ENCODE peak calls at places on chromosomes 7 and 10, in six cellular contexts. One of them, this sample, is unnamed.

GRCh38 chr7:29416906-29417305 is 146.7 kb upstream of the PRR15 start:
- DNase-seq in GM23248: no peak
- DNase-seq in MM.1S: no peak
- DNase-seq in SK-N-SH: no peak
- DNase-seq in GM23338: peak
- DNase-seq in OCI-LY7: no peak
- DNase-seq in this sample: no peak

GRCh38 chr7:44244282-44244681 is 43.5 kb downstream of the YKT6 start:
- DNase-seq in GM23248: peak
- DNase-seq in MM.1S: peak
- DNase-seq in SK-N-SH: peak
- DNase-seq in GM23338: peak
- DNase-seq in OCI-LY7: peak
- DNase-seq in this sample: peak

GRCh38 chr10:90665905-90666662 is 191.8 kb downstream of the HTR7 start:
- DNase-seq in GM23248: no peak
- DNase-seq in MM.1S: no peak
- DNase-seq in SK-N-SH: no peak
- DNase-seq in GM23338: peak
- DNase-seq in OCI-LY7: no peak
- DNase-seq in this sample: peak

GRCh38 chr10:127254276-127254675 is 57.9 kb upstream of the INSYN2A start:
- DNase-seq in GM23248: no peak
- DNase-seq in MM.1S: no peak
- DNase-seq in SK-N-SH: no peak
- DNase-seq in GM23338: no peak
- DNase-seq in OCI-LY7: no peak
- DNase-seq in this sample: no peak

GRCh38 chr7:114922151-114922651 is 307 bp downstream of the MDFIC start:
- DNase-seq in GM23248: peak
- DNase-seq in MM.1S: peak
- DNase-seq in SK-N-SH: peak
- DNase-seq in GM23338: peak
- DNase-seq in OCI-LY7: no peak
- DNase-seq in this sample: peak

GRCh38 chr7:14137676-14138075 is 148.2 kb upstream of the ETV1 start:
- DNase-seq in GM23248: peak
- DNase-seq in MM.1S: no peak
- DNase-seq in SK-N-SH: no peak
- DNase-seq in GM23338: no peak
- DNase-seq in OCI-LY7: no peak
- DNase-seq in this sample: no peak

GRCh38 chr7:48832303-48832845 is 92.0 kb upstream of the CDC14C start:
- DNase-seq in GM23248: no peak
- DNase-seq in MM.1S: no peak
- DNase-seq in SK-N-SH: no peak
- DNase-seq in GM23338: no peak
- DNase-seq in OCI-LY7: no peak
- DNase-seq in this sample: no peak

GRCh38 chr10:4354382-4354812 is 471.6 kb upstream of the AKR1E2 start:
- DNase-seq in GM23248: peak
- DNase-seq in MM.1S: no peak
- DNase-seq in SK-N-SH: no peak
- DNase-seq in GM23338: no peak
- DNase-seq in OCI-LY7: no peak
- DNase-seq in this sample: no peak

GRCh38 chr7:5656233-5656632 is 125.2 kb downstream of the RNF216 start:
- DNase-seq in GM23248: no peak
- DNase-seq in MM.1S: no peak
- DNase-seq in SK-N-SH: no peak
- DNase-seq in GM23338: no peak
- DNase-seq in OCI-LY7: no peak
- DNase-seq in this sample: no peak

GRCh38 chr7:103985565-103986126 is 3.8 kb downstream of the RELN start:
- DNase-seq in GM23248: no peak
- DNase-seq in MM.1S: no peak
- DNase-seq in SK-N-SH: no peak
- DNase-seq in GM23338: no peak
- DNase-seq in OCI-LY7: no peak
- DNase-seq in this sample: no peak

GRCh38 chr7:4200546-4201094 is 481.5 kb upstream of the FOXK1 start:
- DNase-seq in GM23248: no peak
- DNase-seq in MM.1S: no peak
- DNase-seq in SK-N-SH: no peak
- DNase-seq in GM23338: no peak
- DNase-seq in OCI-LY7: no peak
- DNase-seq in this sample: no peak

GRCh38 chr10:122637371-122637770 is 62.3 kb downstream of the C10orf120 start:
- DNase-seq in GM23248: no peak
- DNase-seq in MM.1S: no peak
- DNase-seq in SK-N-SH: peak
- DNase-seq in GM23338: no peak
- DNase-seq in OCI-LY7: no peak
- DNase-seq in this sample: no peak

GRCh38 chr10:118256209-118256608 is 85.9 kb downstream of the FAM204A start:
- DNase-seq in GM23248: no peak
- DNase-seq in MM.1S: no peak
- DNase-seq in SK-N-SH: no peak
- DNase-seq in GM23338: no peak
- DNase-seq in OCI-LY7: no peak
- DNase-seq in this sample: no peak

GRCh38 chr7:36115448-36116321 is 37.4 kb upstream of the EEPD1 start:
- DNase-seq in GM23248: peak
- DNase-seq in MM.1S: no peak
- DNase-seq in SK-N-SH: peak
- DNase-seq in GM23338: no peak
- DNase-seq in OCI-LY7: no peak
- DNase-seq in this sample: no peak

GRCh38 chr7:36182854-36183604 is 30.0 kb downstream of the EEPD1 start:
- DNase-seq in GM23248: no peak
- DNase-seq in MM.1S: no peak
- DNase-seq in SK-N-SH: no peak
- DNase-seq in GM23338: no peak
- DNase-seq in OCI-LY7: no peak
- DNase-seq in this sample: peak

GRCh38 chr10:70492786-70493659 is 14.5 kb downstream of the PALD1 start:
- DNase-seq in GM23248: peak
- DNase-seq in MM.1S: no peak
- DNase-seq in SK-N-SH: no peak
- DNase-seq in GM23338: no peak
- DNase-seq in OCI-LY7: peak
- DNase-seq in this sample: no peak

GRCh38 chr10:122662231-122662630 is 37.4 kb downstream of the C10orf120 start:
- DNase-seq in GM23248: no peak
- DNase-seq in MM.1S: no peak
- DNase-seq in SK-N-SH: no peak
- DNase-seq in GM23338: no peak
- DNase-seq in OCI-LY7: no peak
- DNase-seq in this sample: no peak

GRCh38 chr7:121372376-121373024 is 23.6 kb downstream of the FAM3C start:
- DNase-seq in GM23248: peak
- DNase-seq in MM.1S: peak
- DNase-seq in SK-N-SH: no peak
- DNase-seq in GM23338: no peak
- DNase-seq in OCI-LY7: peak
- DNase-seq in this sample: no peak

GRCh38 chr10:46548781-46549090 is 7.7 kb downstream of the GPRIN2 start:
- DNase-seq in GM23248: no peak
- DNase-seq in MM.1S: no peak
- DNase-seq in SK-N-SH: no peak
- DNase-seq in GM23338: no peak
- DNase-seq in OCI-LY7: no peak
- DNase-seq in this sample: no peak

GRCh38 chr10:79137826-79138225 is 69.1 kb downstream of the ZMIZ1 start:
- DNase-seq in GM23248: no peak
- DNase-seq in MM.1S: peak
- DNase-seq in SK-N-SH: no peak
- DNase-seq in GM23338: no peak
- DNase-seq in OCI-LY7: peak
- DNase-seq in this sample: no peak

GRCh38 chr10:91635401-91636400 is 2.8 kb upstream of the PPP1R3C start:
- DNase-seq in GM23248: peak
- DNase-seq in MM.1S: peak
- DNase-seq in SK-N-SH: peak
- DNase-seq in GM23338: peak
- DNase-seq in OCI-LY7: peak
- DNase-seq in this sample: peak

GRCh38 chr7:26743205-26743604 is 121.2 kb downstream of the SKAP2 start:
- DNase-seq in GM23248: no peak
- DNase-seq in MM.1S: no peak
- DNase-seq in SK-N-SH: no peak
- DNase-seq in GM23338: no peak
- DNase-seq in OCI-LY7: no peak
- DNase-seq in this sample: no peak

GRCh38 chr7:51369746-51370145 is 53.1 kb upstream of the COBL start:
- DNase-seq in GM23248: peak
- DNase-seq in MM.1S: peak
- DNase-seq in SK-N-SH: no peak
- DNase-seq in GM23338: peak
- DNase-seq in OCI-LY7: peak
- DNase-seq in this sample: peak

GRCh38 chr7:46115410-46115809 is 194.3 kb upstream of the IGFBP3 start:
- DNase-seq in GM23248: peak
- DNase-seq in MM.1S: no peak
- DNase-seq in SK-N-SH: no peak
- DNase-seq in GM23338: no peak
- DNase-seq in OCI-LY7: no peak
- DNase-seq in this sample: no peak

GRCh38 chr10:45581497-45582385 is 90.8 kb downstream of the ZFAND4 start:
- DNase-seq in GM23248: peak
- DNase-seq in MM.1S: no peak
- DNase-seq in SK-N-SH: no peak
- DNase-seq in GM23338: no peak
- DNase-seq in OCI-LY7: no peak
- DNase-seq in this sample: no peak

GRCh38 chr7:141071260-141071854 is 2.5 kb upstream of the TMEM178B start:
- DNase-seq in GM23248: peak
- DNase-seq in MM.1S: peak
- DNase-seq in SK-N-SH: peak
- DNase-seq in GM23338: peak
- DNase-seq in OCI-LY7: peak
- DNase-seq in this sample: peak

GRCh38 chr7:149719050-149719899 is 54.1 kb downstream of the ZNF467 start:
- DNase-seq in GM23248: peak
- DNase-seq in MM.1S: no peak
- DNase-seq in SK-N-SH: no peak
- DNase-seq in GM23338: no peak
- DNase-seq in OCI-LY7: no peak
- DNase-seq in this sample: no peak

GRCh38 chr7:137930616-137931015 is 71.3 kb downstream of the CREB3L2 start:
- DNase-seq in GM23248: peak
- DNase-seq in MM.1S: no peak
- DNase-seq in SK-N-SH: no peak
- DNase-seq in GM23338: no peak
- DNase-seq in OCI-LY7: no peak
- DNase-seq in this sample: no peak

GRCh38 chr10:114767589-114768393 is 53.8 kb upstream of the FHIP2A start:
- DNase-seq in GM23248: peak
- DNase-seq in MM.1S: peak
- DNase-seq in SK-N-SH: peak
- DNase-seq in GM23338: peak
- DNase-seq in OCI-LY7: no peak
- DNase-seq in this sample: peak

DNA sequence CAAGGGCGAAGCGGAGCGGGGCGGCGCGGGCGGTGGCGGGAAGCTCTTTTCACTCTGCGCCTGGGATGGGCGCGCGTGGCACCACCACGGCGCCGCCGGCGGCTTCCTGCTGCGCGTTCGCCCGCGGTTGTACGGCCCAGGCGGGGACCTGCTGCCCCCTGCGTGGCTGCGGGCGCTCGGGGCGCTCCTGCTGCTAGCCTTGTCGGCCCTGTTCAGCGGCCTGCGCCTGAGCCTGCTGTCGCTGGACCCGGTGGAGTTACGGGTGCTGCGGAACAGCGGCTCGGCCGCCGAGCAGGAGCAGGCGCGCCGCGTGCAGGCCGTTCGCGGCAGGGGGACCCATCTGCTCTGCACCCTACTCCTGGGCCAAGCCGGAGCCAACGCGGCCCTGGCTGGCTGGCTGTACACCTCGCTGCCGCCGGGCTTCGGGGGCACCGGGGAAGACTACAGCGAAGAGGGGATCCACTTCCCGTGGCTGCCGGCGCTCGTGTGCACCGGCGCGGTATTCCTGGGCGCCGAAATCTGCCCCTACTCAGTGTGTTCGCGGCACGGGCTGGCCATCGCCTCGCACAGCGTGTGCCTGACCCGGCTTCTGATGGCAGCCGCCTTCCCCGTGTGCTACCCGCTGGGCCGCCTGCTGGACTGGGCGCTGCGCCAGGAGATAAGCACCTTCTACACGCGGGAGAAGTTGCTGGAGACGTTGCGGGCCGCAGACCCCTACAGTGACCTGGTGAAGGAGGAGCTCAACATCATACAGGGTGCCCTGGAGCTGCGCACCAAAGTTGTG is 927 bp downstream of the CNNM1 start:
- DNase-seq in GM23248: peak
- DNase-seq in MM.1S: no peak
- DNase-seq in SK-N-SH: peak
- DNase-seq in GM23338: peak
- DNase-seq in OCI-LY7: no peak
- DNase-seq in this sample: peak
- TF ChIP-seq EZH2phosphoT487 in GM23248: no peak
- TF ChIP-seq EZH2phosphoT487 in MM.1S: no peak
- TF ChIP-seq EZH2phosphoT487 in SK-N-SH: no peak
- TF ChIP-seq EZH2phosphoT487 in GM23338: no peak
- TF ChIP-seq EZH2phosphoT487 in OCI-LY7: no peak
- TF ChIP-seq EZH2phosphoT487 in this sample: peak

GRCh38 chr10:22810643-22811254 is 96.4 kb upstream of the PIP4K2A start:
- DNase-seq in GM23248: no peak
- DNase-seq in MM.1S: no peak
- DNase-seq in SK-N-SH: no peak
- DNase-seq in GM23338: peak
- DNase-seq in OCI-LY7: no peak
- DNase-seq in this sample: peak

GRCh38 chr10:22821501-22821900 is 106.4 kb upstream of the ARMC3 start:
- DNase-seq in GM23248: peak
- DNase-seq in MM.1S: no peak
- DNase-seq in SK-N-SH: no peak
- DNase-seq in GM23338: no peak
- DNase-seq in OCI-LY7: no peak
- DNase-seq in this sample: no peak

GRCh38 chr10:22816298-22816653 is 101.9 kb upstream of the PIP4K2A start:
- DNase-seq in GM23248: peak
- DNase-seq in MM.1S: no peak
- DNase-seq in SK-N-SH: no peak
- DNase-seq in GM23338: no peak
- DNase-seq in OCI-LY7: no peak
- DNase-seq in this sample: no peak
- TF ChIP-seq EZH2phosphoT487 in GM23248: no peak
- TF ChIP-seq EZH2phosphoT487 in MM.1S: no peak
- TF ChIP-seq EZH2phosphoT487 in SK-N-SH: no peak
- TF ChIP-seq EZH2phosphoT487 in GM23338: no peak
- TF ChIP-seq EZH2phosphoT487 in OCI-LY7: no peak
- TF ChIP-seq EZH2phosphoT487 in this sample: no peak

GRCh38 chr7:127419196-127419595 is 26.7 kb upstream of the ZNF800 start:
- DNase-seq in GM23248: no peak
- DNase-seq in MM.1S: no peak
- DNase-seq in SK-N-SH: no peak
- DNase-seq in GM23338: no peak
- DNase-seq in OCI-LY7: no peak
- DNase-seq in this sample: no peak
- TF ChIP-seq EZH2phosphoT487 in GM23248: no peak
- TF ChIP-seq EZH2phosphoT487 in MM.1S: no peak
- TF ChIP-seq EZH2phosphoT487 in SK-N-SH: no peak
- TF ChIP-seq EZH2phosphoT487 in GM23338: no peak
- TF ChIP-seq EZH2phosphoT487 in OCI-LY7: no peak
- TF ChIP-seq EZH2phosphoT487 in this sample: no peak

GRCh38 chr10:72084094-72084459 is 4.3 kb downstream of the SPOCK2 start:
- DNase-seq in GM23248: no peak
- DNase-seq in MM.1S: no peak
- DNase-seq in SK-N-SH: no peak
- DNase-seq in GM23338: no peak
- DNase-seq in OCI-LY7: peak
- DNase-seq in this sample: no peak
- TF ChIP-seq EZH2phosphoT487 in GM23248: no peak
- TF ChIP-seq EZH2phosphoT487 in MM.1S: no peak
- TF ChIP-seq EZH2phosphoT487 in SK-N-SH: no peak
- TF ChIP-seq EZH2phosphoT487 in GM23338: no peak
- TF ChIP-seq EZH2phosphoT487 in OCI-LY7: no peak
- TF ChIP-seq EZH2phosphoT487 in this sample: no peak

This sample was measured in neural progenitor cell.